ENCODE peak calls at places on chromosome 12, in seven cellular contexts. S is heart right ventricle; R is nephron progenitor cell; K is choroid plexus epithelial cell; Q is activated CD8-positive, alpha-beta memory T cell treated with anti-CD3 and anti-CD28 coated beads for 4 hours; U is non-pigmented ciliary epithelial cell; M is AG10803. E is an unnamed sample.
A peak's percentile ranks its signal among the peaks of the same experiment; 100 is the strongest.

GRCh38 chr12:93862424-93862823 is 185.2 kb downstream of the CRADD start:
- DNase-seq in S (no peak), R (no peak), K (no peak), Q (no peak), U (no peak), M (peak; percentile 68), E (no peak)

GRCh38 chr12:105204916-105205315 is 31.1 kb downstream of the APPL2 start:
- DNase-seq in S (no peak), R (no peak), K (peak; percentile 54), Q (no peak), U (peak; percentile 51), M (peak; percentile 81), E (peak; percentile 16)

GRCh38 chr12:75979181-75979580 is 52.4 kb downstream of the PHLDA1 start:
- DNase-seq in S (no peak), R (no peak), K (peak; percentile 50), Q (no peak), U (no peak), M (peak; percentile 43), E (no peak)

GRCh38 chr12:75747572-75747995 is 236.2 kb upstream of the KRR1 start:
- DNase-seq in S (no peak), R (no peak), K (peak; percentile 69), Q (no peak), U (peak; percentile 36), M (peak; percentile 74), E (no peak)

GRCh38 chr12:96208346-96208745 is 14.2 kb downstream of the ELK3 start:
- DNase-seq in S (no peak), R (no peak), K (peak; percentile 83), Q (no peak), U (peak; percentile 71), M (peak; percentile 80), E (no peak)

GRCh38 chr12:19150273-19150895 is 20.9 kb downstream of the PLEKHA5 start:
- DNase-seq in S (peak; percentile 29), R (no peak), K (peak; percentile 71), Q (no peak), U (no peak), M (peak; percentile 84), E (no peak)

GRCh38 chr12:1605129-1606020 is 11.0 kb upstream of the FBXL14 start:
- DNase-seq in S (peak; percentile 85), R (peak; percentile 65), K (peak; percentile 88), Q (no peak), U (no peak), M (peak; percentile 84), E (no peak)

GRCh38 chr12:7781274-7781673 is 7.9 kb upstream of the NANOG start:
- DNase-seq in S (no peak), R (no peak), K (no peak), Q (no peak), U (no peak), M (no peak), E (no peak)

GRCh38 chr12:4052691-4053090 is 179.5 kb upstream of the PARP11 start:
- DNase-seq in S (no peak), R (no peak), K (no peak), Q (no peak), U (no peak), M (no peak), E (no peak)

GRCh38 chr12:38664661-38665269 is 240.6 kb downstream of the CPNE8 start:
- DNase-seq in S (no peak), R (no peak), K (peak; percentile 16), Q (no peak), U (no peak), M (peak; percentile 22), E (no peak)

GRCh38 chr12:121637231-121637914 is 11.0 kb downstream of the ORAI1 start:
- DNase-seq in S (no peak), R (no peak), K (no peak), Q (peak; percentile 27), U (no peak), M (no peak), E (no peak)

GRCh38 chr12:71230542-71230941 is 72.7 kb upstream of the TSPAN8 start:
- DNase-seq in S (no peak), R (no peak), K (no peak), Q (no peak), U (no peak), M (no peak), E (no peak)

GRCh38 chr12:114319422-114319821 is 86.5 kb downstream of the TBX5 start:
- DNase-seq in S (peak; percentile 10), R (no peak), K (no peak), Q (no peak), U (no peak), M (peak; percentile 70), E (no peak)

GRCh38 chr12:46915861-46916260 is 90.1 kb upstream of the SLC38A4 start:
- DNase-seq in S (no peak), R (peak; percentile 4), K (no peak), Q (no peak), U (no peak), M (peak; percentile 95), E (no peak)

GRCh38 chr12:39010406-39010805 is 105.0 kb upstream of the CPNE8 start:
- DNase-seq in S (no peak), R (no peak), K (no peak), Q (no peak), U (no peak), M (no peak), E (no peak)

GRCh38 chr12:105280966-105281693 is 45.2 kb upstream of the APPL2 start:
- DNase-seq in S (no peak), R (no peak), K (no peak), Q (no peak), U (no peak), M (no peak), E (no peak)

GRCh38 chr12:104507672-104508071 is 50.9 kb downstream of the CHST11 start:
- DNase-seq in S (no peak), R (no peak), K (no peak), Q (no peak), U (no peak), M (no peak), E (no peak)

E was measured in kidney epithelial cell.